ENCODE peak calls at places on chromosomes 2 and 18, in four cellular contexts. T is AG09309, K is GM23248, B is foreskin fibroblast. U is an unnamed sample.

GRCh38 chr2:23146011-23146410 is 239.0 kb upstream of the KLHL29 start:
- DNase-seq in T (no peak), K (no peak), B (no peak), U (no peak)

GRCh38 chr2:23246992-23247683 is 137.8 kb upstream of the KLHL29 start:
- DNase-seq in T (no peak), K (no peak), B (no peak), U (no peak)

GRCh38 chr18:34933880-34934689 is 107.1 kb upstream of the MAPRE2 start:
- DNase-seq in T (no peak), K (peak), B (no peak), U (no peak)

GRCh38 chr2:65390134-65390533 is 42.3 kb downstream of the SPRED2 start:
- DNase-seq in T (no peak), K (no peak), B (no peak), U (no peak)

GRCh38 chr2:10913501-10914271 is 2.0 kb downstream of the KCNF1 start:
- DNase-seq in T (no peak), K (no peak), B (no peak), U (no peak)

GRCh38 chr2:209391776-209392401 is 32.0 kb upstream of the MAP2 start:
- DNase-seq in T (no peak), K (peak), B (peak), U (peak)

GRCh38 chr18:261398-262073 is 6.3 kb downstream of the THOC1 start:
- DNase-seq in T (no peak), K (peak), B (no peak), U (no peak)

GRCh38 chr2:74835831-74836674 is 2.1 kb downstream of the HK2 start:
- DNase-seq in T (no peak), K (peak), B (peak), U (peak)

GRCh38 chr2:217937446-217937845 is 65.3 kb downstream of the TNS1 start:
- DNase-seq in T (no peak), K (no peak), B (no peak), U (no peak)

U was measured in hepatic stellate cell.